ENCODE peak calls at places on chromosomes 5 and 9, in seven cellular contexts. One of them, this sample, is unnamed.

GRCh38 chr9:76394896-76395244 is 644 bp upstream of the RFK start:
- DNase-seq in left kidney: peak; percentile 83
- DNase-seq in NCI-H2029: peak; percentile 73
- DNase-seq in hippocampal formation: peak; percentile 62
- DNase-seq in neuronal stem cell: no peak
- DNase-seq in smooth muscle cell of the brain vasculature: no peak
- DNase-seq in A172: peak; percentile 56
- DNase-seq in this sample: no peak

GRCh38 chr5:42547146-42547545 is 123.9 kb downstream of the GHR start:
- DNase-seq in left kidney: peak; percentile 59
- DNase-seq in NCI-H2029: no peak
- DNase-seq in hippocampal formation: no peak
- DNase-seq in neuronal stem cell: no peak
- DNase-seq in smooth muscle cell of the brain vasculature: no peak
- DNase-seq in A172: no peak
- DNase-seq in this sample: no peak

GRCh38 chr5:93225748-93226147 is 355.3 kb downstream of the NR2F1-AS1 start:
- DNase-seq in left kidney: no peak
- DNase-seq in NCI-H2029: no peak
- DNase-seq in hippocampal formation: no peak
- DNase-seq in neuronal stem cell: no peak
- DNase-seq in smooth muscle cell of the brain vasculature: no peak
- DNase-seq in A172: no peak
- DNase-seq in this sample: peak; percentile 47

GRCh38 chr9:130039504-130040147 is 3.4 kb downstream of the FNBP1 start:
- DNase-seq in left kidney: peak; percentile 24
- DNase-seq in NCI-H2029: no peak
- DNase-seq in hippocampal formation: peak; percentile 27
- DNase-seq in neuronal stem cell: no peak
- DNase-seq in smooth muscle cell of the brain vasculature: no peak
- DNase-seq in A172: no peak
- DNase-seq in this sample: peak; percentile 45

GRCh38 chr9:77816641-77817341 is 168.7 kb upstream of the GNA14 start:
- DNase-seq in left kidney: no peak
- DNase-seq in NCI-H2029: no peak
- DNase-seq in hippocampal formation: no peak
- DNase-seq in neuronal stem cell: no peak
- DNase-seq in smooth muscle cell of the brain vasculature: no peak
- DNase-seq in A172: no peak
- DNase-seq in this sample: no peak

GRCh38 chr5:4386152-4386551 is 754.0 kb upstream of the ADAMTS16 start:
- DNase-seq in left kidney: no peak
- DNase-seq in NCI-H2029: no peak
- DNase-seq in hippocampal formation: no peak
- DNase-seq in neuronal stem cell: no peak
- DNase-seq in smooth muscle cell of the brain vasculature: no peak
- DNase-seq in A172: no peak
- DNase-seq in this sample: no peak

GRCh38 chr5:93883459-93883858 is 142.1 kb upstream of the POU5F2 start:
- DNase-seq in left kidney: peak; percentile 74
- DNase-seq in NCI-H2029: no peak
- DNase-seq in hippocampal formation: no peak
- DNase-seq in neuronal stem cell: no peak
- DNase-seq in smooth muscle cell of the brain vasculature: no peak
- DNase-seq in A172: no peak
- DNase-seq in this sample: no peak

GRCh38 chr5:64746446-64746845 is 22.0 kb downstream of the SREK1IP1 start:
- DNase-seq in left kidney: no peak
- DNase-seq in NCI-H2029: no peak
- DNase-seq in hippocampal formation: no peak
- DNase-seq in neuronal stem cell: no peak
- DNase-seq in smooth muscle cell of the brain vasculature: no peak
- DNase-seq in A172: no peak
- DNase-seq in this sample: no peak

GRCh38 chr5:42898760-42899159 is 87.1 kb upstream of the SELENOP start:
- DNase-seq in left kidney: no peak
- DNase-seq in NCI-H2029: no peak
- DNase-seq in hippocampal formation: no peak
- DNase-seq in neuronal stem cell: no peak
- DNase-seq in smooth muscle cell of the brain vasculature: no peak
- DNase-seq in A172: no peak
- DNase-seq in this sample: no peak

GRCh38 chr5:127988149-127988755 is 95.3 kb upstream of the SLC12A2 start:
- DNase-seq in left kidney: peak; percentile 23
- DNase-seq in NCI-H2029: peak; percentile 5
- DNase-seq in hippocampal formation: no peak
- DNase-seq in neuronal stem cell: no peak
- DNase-seq in smooth muscle cell of the brain vasculature: peak; percentile 87
- DNase-seq in A172: peak; percentile 90
- DNase-seq in this sample: no peak

GRCh38 chr9:100473271-100474081 is 527 bp downstream of the TMEFF1 start:
- DNase-seq in left kidney: peak; percentile 88
- DNase-seq in NCI-H2029: peak; percentile 33
- DNase-seq in hippocampal formation: no peak
- DNase-seq in neuronal stem cell: peak; percentile 46
- DNase-seq in smooth muscle cell of the brain vasculature: no peak
- DNase-seq in A172: peak; percentile 19
- DNase-seq in this sample: peak; percentile 58

GRCh38 chr9:97397220-97397619 is 14.7 kb upstream of the TDRD7 start:
- DNase-seq in left kidney: no peak
- DNase-seq in NCI-H2029: no peak
- DNase-seq in hippocampal formation: no peak
- DNase-seq in neuronal stem cell: no peak
- DNase-seq in smooth muscle cell of the brain vasculature: no peak
- DNase-seq in A172: no peak
- DNase-seq in this sample: no peak

GRCh38 chr5:146813346-146813745 is 65.2 kb downstream of the PPP2R2B start:
- DNase-seq in left kidney: no peak
- DNase-seq in NCI-H2029: no peak
- DNase-seq in hippocampal formation: no peak
- DNase-seq in neuronal stem cell: no peak
- DNase-seq in smooth muscle cell of the brain vasculature: no peak
- DNase-seq in A172: no peak
- DNase-seq in this sample: no peak

GRCh38 chr5:151740336-151740942 is 18.0 kb downstream of the ATOX1 start:
- DNase-seq in left kidney: peak; percentile 90
- DNase-seq in NCI-H2029: peak; percentile 3
- DNase-seq in hippocampal formation: peak; percentile 70
- DNase-seq in neuronal stem cell: peak; percentile 58
- DNase-seq in smooth muscle cell of the brain vasculature: peak; percentile 86
- DNase-seq in A172: peak; percentile 98
- DNase-seq in this sample: peak; percentile 74

GRCh38 chr9:123058834-123059233 is 25.4 kb downstream of the GPR21 start:
- DNase-seq in left kidney: no peak
- DNase-seq in NCI-H2029: no peak
- DNase-seq in hippocampal formation: no peak
- DNase-seq in neuronal stem cell: no peak
- DNase-seq in smooth muscle cell of the brain vasculature: no peak
- DNase-seq in A172: peak; percentile 58
- DNase-seq in this sample: no peak

GRCh38 chr5:132951858-132952257 is 11.6 kb downstream of the AFF4 start:
- DNase-seq in left kidney: no peak
- DNase-seq in NCI-H2029: no peak
- DNase-seq in hippocampal formation: no peak
- DNase-seq in neuronal stem cell: no peak
- DNase-seq in smooth muscle cell of the brain vasculature: no peak
- DNase-seq in A172: no peak
- DNase-seq in this sample: no peak

GRCh38 chr5:165328856-165329255 is 1823.4 kb downstream of the MAT2B start:
- DNase-seq in left kidney: no peak
- DNase-seq in NCI-H2029: no peak
- DNase-seq in hippocampal formation: no peak
- DNase-seq in neuronal stem cell: no peak
- DNase-seq in smooth muscle cell of the brain vasculature: no peak
- DNase-seq in A172: peak; percentile 5
- DNase-seq in this sample: no peak